ENCODE peak calls at places on chromosome 15, in seven cellular contexts. One of them, this sample, is unnamed.

GRCh38 chr15:28919201-28919627 is 33.4 kb downstream of the APBA2 start:
- DNase-seq in stomach: no peak
- DNase-seq in cardiac muscle cell: no peak
- DNase-seq in transverse colon: no peak
- DNase-seq in B cell: no peak
- DNase-seq in MM.1S: no peak
- DNase-seq in fibroblast of pulmonary artery: no peak
- DNase-seq in this sample: no peak

GRCh38 chr15:54812383-54812782 is 384.4 kb downstream of the RSL24D1 start:
- DNase-seq in stomach: no peak
- DNase-seq in cardiac muscle cell: no peak
- DNase-seq in transverse colon: no peak
- DNase-seq in B cell: no peak
- DNase-seq in MM.1S: no peak
- DNase-seq in fibroblast of pulmonary artery: no peak
- DNase-seq in this sample: no peak

GRCh38 chr15:86588413-86588812 is 508.7 kb downstream of the AGBL1 start:
- DNase-seq in stomach: no peak
- DNase-seq in cardiac muscle cell: peak
- DNase-seq in transverse colon: no peak
- DNase-seq in B cell: no peak
- DNase-seq in MM.1S: no peak
- DNase-seq in fibroblast of pulmonary artery: no peak
- DNase-seq in this sample: no peak

GRCh38 chr15:87733522-87733921 is 523.0 kb downstream of the NTRK3 start:
- DNase-seq in stomach: no peak
- DNase-seq in cardiac muscle cell: no peak
- DNase-seq in transverse colon: no peak
- DNase-seq in B cell: no peak
- DNase-seq in MM.1S: no peak
- DNase-seq in fibroblast of pulmonary artery: no peak
- DNase-seq in this sample: no peak

GRCh38 chr15:58957101-58957973 is 23.9 kb upstream of the SLTM start:
- DNase-seq in stomach: peak
- DNase-seq in cardiac muscle cell: peak
- DNase-seq in transverse colon: peak
- DNase-seq in B cell: peak
- DNase-seq in MM.1S: peak
- DNase-seq in fibroblast of pulmonary artery: peak
- DNase-seq in this sample: peak

GRCh38 chr15:79673416-79674123 is 223.2 kb downstream of the MTHFS start:
- DNase-seq in stomach: no peak
- DNase-seq in cardiac muscle cell: no peak
- DNase-seq in transverse colon: no peak
- DNase-seq in B cell: peak
- DNase-seq in MM.1S: no peak
- DNase-seq in fibroblast of pulmonary artery: peak
- DNase-seq in this sample: peak

GRCh38 chr15:28269097-28269496 is 52.9 kb downstream of the HERC2 start:
- DNase-seq in stomach: no peak
- DNase-seq in cardiac muscle cell: no peak
- DNase-seq in transverse colon: no peak
- DNase-seq in B cell: no peak
- DNase-seq in MM.1S: no peak
- DNase-seq in fibroblast of pulmonary artery: no peak
- DNase-seq in this sample: no peak

GRCh38 chr15:88016373-88016772 is 240.2 kb downstream of the NTRK3 start:
- DNase-seq in stomach: no peak
- DNase-seq in cardiac muscle cell: no peak
- DNase-seq in transverse colon: no peak
- DNase-seq in B cell: no peak
- DNase-seq in MM.1S: no peak
- DNase-seq in fibroblast of pulmonary artery: no peak
- DNase-seq in this sample: no peak

GRCh38 chr15:31357148-31357547 is 30.5 kb downstream of the KLF13 start:
- DNase-seq in stomach: no peak
- DNase-seq in cardiac muscle cell: no peak
- DNase-seq in transverse colon: no peak
- DNase-seq in B cell: no peak
- DNase-seq in MM.1S: peak
- DNase-seq in fibroblast of pulmonary artery: no peak
- DNase-seq in this sample: no peak

GRCh38 chr15:38564557-38565286 is at the start of gene RASGRP1:
- DNase-seq in stomach: peak
- DNase-seq in cardiac muscle cell: peak
- DNase-seq in transverse colon: peak
- DNase-seq in B cell: peak
- DNase-seq in MM.1S: peak
- DNase-seq in fibroblast of pulmonary artery: peak
- DNase-seq in this sample: peak

GRCh38 chr15:93121089-93121488 is 32.1 kb upstream of the RGMA start:
- DNase-seq in stomach: no peak
- DNase-seq in cardiac muscle cell: no peak
- DNase-seq in transverse colon: no peak
- DNase-seq in B cell: no peak
- DNase-seq in MM.1S: no peak
- DNase-seq in fibroblast of pulmonary artery: no peak
- DNase-seq in this sample: no peak

GRCh38 chr15:40582726-40583246 is 11.3 kb upstream of the KNL1 start:
- DNase-seq in stomach: no peak
- DNase-seq in cardiac muscle cell: no peak
- DNase-seq in transverse colon: no peak
- DNase-seq in B cell: no peak
- DNase-seq in MM.1S: no peak
- DNase-seq in fibroblast of pulmonary artery: no peak
- DNase-seq in this sample: no peak

GRCh38 chr15:88256261-88257230 is at the start of gene NTRK3:
- DNase-seq in stomach: no peak
- DNase-seq in cardiac muscle cell: peak
- DNase-seq in transverse colon: no peak
- DNase-seq in B cell: no peak
- DNase-seq in MM.1S: peak
- DNase-seq in fibroblast of pulmonary artery: peak
- DNase-seq in this sample: peak

GRCh38 chr15:94638183-94638582 is 406.8 kb downstream of the MCTP2 start:
- DNase-seq in stomach: no peak
- DNase-seq in cardiac muscle cell: no peak
- DNase-seq in transverse colon: no peak
- DNase-seq in B cell: no peak
- DNase-seq in MM.1S: no peak
- DNase-seq in fibroblast of pulmonary artery: no peak
- DNase-seq in this sample: no peak

GRCh38 chr15:71638876-71639275 is 171.5 kb upstream of the NR2E3 start:
- DNase-seq in stomach: no peak
- DNase-seq in cardiac muscle cell: no peak
- DNase-seq in transverse colon: no peak
- DNase-seq in B cell: no peak
- DNase-seq in MM.1S: no peak
- DNase-seq in fibroblast of pulmonary artery: no peak
- DNase-seq in this sample: no peak

GRCh38 chr15:22954798-22955543 is 25.2 kb downstream of the CYFIP1 start:
- DNase-seq in stomach: no peak
- DNase-seq in cardiac muscle cell: no peak
- DNase-seq in transverse colon: no peak
- DNase-seq in B cell: no peak
- DNase-seq in MM.1S: no peak
- DNase-seq in fibroblast of pulmonary artery: no peak
- DNase-seq in this sample: no peak

GRCh38 chr15:73414876-73415275 is 28.1 kb upstream of the REC114 start:
- DNase-seq in stomach: no peak
- DNase-seq in cardiac muscle cell: no peak
- DNase-seq in transverse colon: no peak
- DNase-seq in B cell: no peak
- DNase-seq in MM.1S: no peak
- DNase-seq in fibroblast of pulmonary artery: no peak
- DNase-seq in this sample: no peak

GRCh38 chr15:58762731-58763130 is 8.4 kb upstream of the MINDY2 start:
- DNase-seq in stomach: no peak
- DNase-seq in cardiac muscle cell: no peak
- DNase-seq in transverse colon: no peak
- DNase-seq in B cell: no peak
- DNase-seq in MM.1S: no peak
- DNase-seq in fibroblast of pulmonary artery: no peak
- DNase-seq in this sample: no peak

GRCh38 chr15:82124331-82125263 is 78.8 kb upstream of the MEX3B start:
- DNase-seq in stomach: no peak
- DNase-seq in cardiac muscle cell: no peak
- DNase-seq in transverse colon: no peak
- DNase-seq in B cell: no peak
- DNase-seq in MM.1S: no peak
- DNase-seq in fibroblast of pulmonary artery: no peak
- DNase-seq in this sample: no peak
- TF ChIP-seq CTCF in stomach: no peak
- TF ChIP-seq CTCF in cardiac muscle cell: no peak
- TF ChIP-seq CTCF in transverse colon: no peak
- TF ChIP-seq CTCF in B cell: no peak
- TF ChIP-seq CTCF in MM.1S: no peak
- TF ChIP-seq CTCF in fibroblast of pulmonary artery: no peak
- TF ChIP-seq CTCF in this sample: no peak

GRCh38 chr15:101100593-101101442 is 151.0 kb downstream of the CHSY1 start:
- DNase-seq in stomach: no peak
- DNase-seq in cardiac muscle cell: no peak
- DNase-seq in transverse colon: no peak
- DNase-seq in B cell: no peak
- DNase-seq in MM.1S: no peak
- DNase-seq in fibroblast of pulmonary artery: no peak
- DNase-seq in this sample: no peak
- TF ChIP-seq CTCF in stomach: no peak
- TF ChIP-seq CTCF in cardiac muscle cell: no peak
- TF ChIP-seq CTCF in transverse colon: no peak
- TF ChIP-seq CTCF in B cell: no peak
- TF ChIP-seq CTCF in MM.1S: no peak
- TF ChIP-seq CTCF in fibroblast of pulmonary artery: no peak
- TF ChIP-seq CTCF in this sample: no peak

GRCh38 chr15:34621675-34622074 is 38.2 kb upstream of the GOLGA8B start:
- DNase-seq in stomach: no peak
- DNase-seq in cardiac muscle cell: no peak
- DNase-seq in transverse colon: no peak
- DNase-seq in B cell: no peak
- DNase-seq in MM.1S: no peak
- DNase-seq in fibroblast of pulmonary artery: peak
- DNase-seq in this sample: no peak
- TF ChIP-seq CTCF in stomach: no peak
- TF ChIP-seq CTCF in cardiac muscle cell: no peak
- TF ChIP-seq CTCF in transverse colon: peak
- TF ChIP-seq CTCF in B cell: no peak
- TF ChIP-seq CTCF in MM.1S: no peak
- TF ChIP-seq CTCF in fibroblast of pulmonary artery: peak
- TF ChIP-seq CTCF in this sample: peak

GRCh38 chr15:75202251-75203016 is 752 bp downstream of the C15orf39 start:
- DNase-seq in stomach: peak
- DNase-seq in cardiac muscle cell: peak
- DNase-seq in transverse colon: peak
- DNase-seq in B cell: peak
- DNase-seq in MM.1S: peak
- DNase-seq in fibroblast of pulmonary artery: peak
- DNase-seq in this sample: peak

GRCh38 chr15:75200765-75201608 is 695 bp upstream of the C15orf39 start:
- DNase-seq in stomach: peak
- DNase-seq in cardiac muscle cell: no peak
- DNase-seq in transverse colon: peak
- DNase-seq in B cell: peak
- DNase-seq in MM.1S: peak
- DNase-seq in fibroblast of pulmonary artery: peak
- DNase-seq in this sample: peak

GRCh38 chr15:75203017-75203907 is 1.6 kb downstream of the C15orf39 start:
- DNase-seq in stomach: no peak
- DNase-seq in cardiac muscle cell: no peak
- DNase-seq in transverse colon: no peak
- DNase-seq in B cell: no peak
- DNase-seq in MM.1S: no peak
- DNase-seq in fibroblast of pulmonary artery: peak
- DNase-seq in this sample: no peak

GRCh38 chr15:75200391-75200764 is 1.3 kb upstream of the C15orf39 start:
- DNase-seq in stomach: no peak
- DNase-seq in cardiac muscle cell: no peak
- DNase-seq in transverse colon: no peak
- DNase-seq in B cell: no peak
- DNase-seq in MM.1S: no peak
- DNase-seq in fibroblast of pulmonary artery: no peak
- DNase-seq in this sample: no peak

DNA sequence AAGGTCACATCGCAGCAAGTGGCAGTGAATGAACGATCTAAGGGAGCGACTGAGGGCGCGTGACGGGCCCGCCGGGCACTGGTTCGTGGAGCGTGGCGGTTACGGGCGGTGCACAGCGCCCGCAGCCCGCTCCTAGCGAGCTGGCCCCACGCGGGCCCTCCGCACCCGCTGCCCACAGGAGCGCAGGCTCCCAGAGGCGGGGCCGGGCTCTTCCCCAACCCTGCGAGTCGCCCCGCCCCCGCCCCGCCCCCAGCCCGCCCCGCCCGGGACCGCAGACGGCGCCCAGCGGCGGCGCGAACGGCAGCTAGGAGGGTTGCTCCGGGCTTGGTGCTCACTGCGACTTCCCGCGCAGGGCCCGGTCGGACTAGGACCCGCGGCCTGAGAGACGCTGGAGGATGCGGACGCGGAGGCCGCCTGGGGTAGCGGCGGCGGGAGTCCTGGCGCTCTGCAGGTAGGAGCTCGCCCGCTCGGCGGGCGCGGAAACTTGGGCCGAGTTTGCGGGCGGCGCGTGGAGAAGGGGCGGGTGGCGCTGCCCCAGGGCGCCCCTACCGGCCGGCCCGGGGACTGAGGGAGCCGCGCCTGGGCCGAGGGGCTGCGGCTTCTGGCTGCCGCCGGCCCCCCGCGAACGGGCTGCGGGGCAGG is at the start of gene C15orf39:
- DNase-seq in stomach: peak
- DNase-seq in cardiac muscle cell: peak
- DNase-seq in transverse colon: peak
- DNase-seq in B cell: peak
- DNase-seq in MM.1S: peak
- DNase-seq in fibroblast of pulmonary artery: peak
- DNase-seq in this sample: peak
- TF ChIP-seq CTCF in stomach: peak
- TF ChIP-seq CTCF in cardiac muscle cell: peak
- TF ChIP-seq CTCF in transverse colon: peak
- TF ChIP-seq CTCF in B cell: peak
- TF ChIP-seq CTCF in MM.1S: peak
- TF ChIP-seq CTCF in fibroblast of pulmonary artery: no peak
- TF ChIP-seq CTCF in this sample: peak

GRCh38 chr15:82804575-82804949 is 1.3 kb downstream of the FSD2 start:
- DNase-seq in stomach: no peak
- DNase-seq in cardiac muscle cell: peak
- DNase-seq in transverse colon: no peak
- DNase-seq in B cell: no peak
- DNase-seq in MM.1S: no peak
- DNase-seq in fibroblast of pulmonary artery: peak
- DNase-seq in this sample: no peak

GRCh38 chr15:82808634-82809041 is 790 bp upstream of the WHAMM start:
- DNase-seq in stomach: no peak
- DNase-seq in cardiac muscle cell: no peak
- DNase-seq in transverse colon: no peak
- DNase-seq in B cell: no peak
- DNase-seq in MM.1S: peak
- DNase-seq in fibroblast of pulmonary artery: no peak
- DNase-seq in this sample: no peak

GRCh38 chr15:82803793-82804574 is 1.9 kb downstream of the FSD2 start:
- DNase-seq in stomach: no peak
- DNase-seq in cardiac muscle cell: no peak
- DNase-seq in transverse colon: no peak
- DNase-seq in B cell: no peak
- DNase-seq in MM.1S: no peak
- DNase-seq in fibroblast of pulmonary artery: peak
- DNase-seq in this sample: no peak

GRCh38 chr15:82807920-82808633 is 1.4 kb upstream of the WHAMM start:
- DNase-seq in stomach: no peak
- DNase-seq in cardiac muscle cell: no peak
- DNase-seq in transverse colon: no peak
- DNase-seq in B cell: no peak
- DNase-seq in MM.1S: peak
- DNase-seq in fibroblast of pulmonary artery: no peak
- DNase-seq in this sample: no peak

GRCh38 chr15:82805994-82806406 is at the start of gene FSD2:
- DNase-seq in stomach: no peak
- DNase-seq in cardiac muscle cell: peak
- DNase-seq in transverse colon: peak
- DNase-seq in B cell: peak
- DNase-seq in MM.1S: peak
- DNase-seq in fibroblast of pulmonary artery: no peak
- DNase-seq in this sample: peak
- TF ChIP-seq CTCF in stomach: no peak
- TF ChIP-seq CTCF in cardiac muscle cell: no peak
- TF ChIP-seq CTCF in transverse colon: no peak
- TF ChIP-seq CTCF in B cell: peak
- TF ChIP-seq CTCF in MM.1S: peak
- TF ChIP-seq CTCF in fibroblast of pulmonary artery: no peak
- TF ChIP-seq CTCF in this sample: peak